ENCODE peak calls at places on chromosome 1, in nine cellular contexts. T, F, J, D, M, S, I, C and N are unnamed samples.
A peak's percentile ranks its signal among the peaks of the same experiment; 100 is the strongest.

GRCh38 chr1:38223391-38223790 is 176.8 kb upstream of the POU3F1 start:
- DNase-seq in T (no peak), F (no peak), J (no peak), D (no peak), M (no peak), S (no peak), I (no peak), C (no peak), N (no peak)

GRCh38 chr1:201261771-201262547 is 21.3 kb upstream of the PKP1 start:
- DNase-seq in T (no peak), F (no peak), J (no peak), D (peak; percentile 21), M (no peak), S (no peak), I (no peak), C (no peak), N (no peak)

GRCh38 chr1:219385786-219386427 is 212.2 kb downstream of the LYPLAL1 start:
- DNase-seq in T (no peak), F (peak; percentile 31), J (peak; percentile 65), D (peak; percentile 46), M (peak; percentile 6), S (no peak), I (peak; percentile 34), C (no peak), N (peak; percentile 48)

GRCh38 chr1:4002741-4003140 is 102.7 kb upstream of the C1orf174 start:
- DNase-seq in T (no peak), F (no peak), J (no peak), D (no peak), M (no peak), S (no peak), I (no peak), C (no peak), N (no peak)

GRCh38 chr1:17333081-17333480 is 25.1 kb downstream of the PADI4 start:
- DNase-seq in T (no peak), F (no peak), J (no peak), D (no peak), M (no peak), S (no peak), I (no peak), C (no peak), N (peak; percentile 30)

GRCh38 chr1:212655668-212656440 is 43.8 kb downstream of the BATF3 start:
- DNase-seq in T (no peak), F (no peak), J (no peak), D (no peak), M (no peak), S (no peak), I (no peak), C (no peak), N (no peak)

GRCh38 chr1:46218443-46218842 is 15.3 kb downstream of the LURAP1 start:
- DNase-seq in T (no peak), F (no peak), J (no peak), D (no peak), M (no peak), S (no peak), I (no peak), C (no peak), N (no peak)

GRCh38 chr1:166972827-166973226 is 2.5 kb downstream of the ILDR2 start:
- DNase-seq in T (no peak), F (no peak), J (peak; percentile 40), D (no peak), M (no peak), S (no peak), I (no peak), C (no peak), N (no peak)

GRCh38 chr1:164601399-164602141 is 42.6 kb downstream of the PBX1 start:
- DNase-seq in T (no peak), F (no peak), J (no peak), D (no peak), M (no peak), S (no peak), I (no peak), C (no peak), N (no peak)

GRCh38 chr1:156080598-156081173 is 1.6 kb downstream of the MEX3A start:
- DNase-seq in T (no peak), F (no peak), J (peak; percentile 47), D (no peak), M (no peak), S (no peak), I (no peak), C (no peak), N (no peak)

GRCh38 chr1:224619209-224619608 is 3.1 kb downstream of the CNIH3 start:
- DNase-seq in T (no peak), F (no peak), J (no peak), D (no peak), M (no peak), S (no peak), I (no peak), C (no peak), N (no peak)

GRCh38 chr1:16266411-16267118 is 29.6 kb upstream of the CPLANE2 start:
- DNase-seq in T (no peak), F (no peak), J (no peak), D (no peak), M (no peak), S (no peak), I (no peak), C (no peak), N (no peak)

GRCh38 chr1:111618953-111619634 is 495 bp upstream of the RAP1A start:
- DNase-seq in T (no peak), F (no peak), J (no peak), D (no peak), M (no peak), S (no peak), I (no peak), C (no peak), N (peak; percentile 14)

GRCh38 chr1:180881806-180882509 is 30.7 kb upstream of the KIAA1614 start:
- DNase-seq in T (no peak), F (no peak), J (peak; percentile 71), D (no peak), M (peak; percentile 19), S (no peak), I (no peak), C (no peak), N (no peak)

GRCh38 chr1:230633469-230633868 is 8.8 kb upstream of the COG2 start:
- DNase-seq in T (no peak), F (no peak), J (no peak), D (no peak), M (no peak), S (no peak), I (no peak), C (no peak), N (no peak)

GRCh38 chr1:119475866-119476439 is 31.1 kb upstream of the HSD3B1 start:
- DNase-seq in T (no peak), F (peak; percentile 31), J (peak; percentile 77), D (peak; percentile 57), M (no peak), S (peak; percentile 69), I (peak; percentile 76), C (peak; percentile 19), N (peak; percentile 54)

GRCh38 chr1:208350815-208351214 is 106.6 kb upstream of the PLXNA2 start:
- DNase-seq in T (no peak), F (no peak), J (no peak), D (no peak), M (no peak), S (no peak), I (no peak), C (no peak), N (no peak)

GRCh38 chr1:94202241-94202640 is 35.1 kb downstream of the ARHGAP29 start:
- DNase-seq in T (no peak), F (no peak), J (no peak), D (no peak), M (no peak), S (no peak), I (no peak), C (no peak), N (no peak)

GRCh38 chr1:50973875-50974617 is 4.0 kb downstream of the CDKN2C start:
- DNase-seq in T (no peak), F (no peak), J (peak; percentile 60), D (no peak), M (no peak), S (no peak), I (no peak), C (no peak), N (no peak)

GRCh38 chr1:108109295-108109973 is 90.7 kb downstream of the SLC25A24 start:
- DNase-seq in T (no peak), F (no peak), J (no peak), D (no peak), M (no peak), S (no peak), I (no peak), C (no peak), N (no peak)
- H3K4me1 ChIP-seq in T (no peaks in the 10 kb centered on the region), F (no peaks in the 10 kb centered on the region), J (no peaks in the 10 kb centered on the region), D (no peaks in the 10 kb centered on the region), M (no peaks in the 10 kb centered on the region), S (no peaks in the 10 kb centered on the region), I (no peaks in the 10 kb centered on the region), C (no peaks in the 10 kb centered on the region), N (no peaks in the 10 kb centered on the region)

DNA sequence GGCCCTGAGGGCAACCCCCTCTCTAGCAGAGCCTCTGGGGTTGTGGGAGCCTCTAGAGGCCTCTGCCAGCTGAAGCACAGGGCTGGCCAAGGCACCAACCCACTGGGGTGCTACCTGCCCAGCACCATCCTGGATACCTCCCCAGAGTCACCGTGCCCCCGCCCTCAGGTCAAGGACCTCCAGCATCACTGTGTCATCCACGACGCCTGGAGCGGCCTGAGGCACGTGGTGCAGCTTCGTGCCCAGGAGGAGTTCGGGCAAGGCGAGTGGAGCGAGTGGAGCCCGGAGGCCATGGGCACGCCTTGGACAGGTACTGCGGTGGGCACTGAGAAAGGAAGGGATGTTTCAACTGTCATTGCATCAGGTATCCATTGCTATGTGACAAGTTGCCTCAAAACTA is 30.7 kb downstream of the IL6R start:
- DNase-seq in T (no peak), F (no peak), J (no peak), D (no peak), M (no peak), S (no peak), I (no peak), C (no peak), N (no peak)
- H3K4me1 ChIP-seq in T (peaks cover 40% of the 10 kb centered on the region), F (peaks cover 27% of the 10 kb centered on the region), J (peaks cover 5% of the 10 kb centered on the region), D (peaks cover 8% of the 10 kb centered on the region), M (peaks cover 10% of the 10 kb centered on the region), S (peaks cover 46% of the 10 kb centered on the region), I (peaks cover 36% of the 10 kb centered on the region), C (peaks cover 62% of the 10 kb centered on the region), N (no peaks in the 10 kb centered on the region)

DNA sequence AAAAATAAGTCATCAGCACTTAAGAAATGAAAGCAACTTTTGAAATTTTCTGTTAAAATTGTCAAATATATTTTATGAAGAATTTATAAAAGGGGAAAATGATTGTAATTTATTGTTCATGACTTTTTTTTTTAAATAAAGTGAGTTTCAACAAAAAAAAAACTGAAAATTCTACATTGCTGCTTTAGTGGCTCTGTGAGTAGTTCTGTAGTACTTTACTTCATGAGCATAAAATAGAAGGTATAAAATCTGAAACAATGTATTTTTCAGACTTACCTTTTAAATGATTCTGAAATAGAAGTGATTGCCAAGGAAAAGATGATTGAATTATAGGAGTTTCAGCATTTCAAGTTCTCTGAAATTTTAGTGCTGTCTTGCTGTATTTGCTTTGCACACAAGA is 13.8 kb downstream of the PDIK1L start:
- DNase-seq in T (no peak), F (no peak), J (no peak), D (no peak), M (no peak), S (no peak), I (no peak), C (no peak), N (no peak)
- H3K4me1 ChIP-seq in T (peaks cover 29% of the 10 kb centered on the region), F (peaks cover 20% of the 10 kb centered on the region), J (no peaks in the 10 kb centered on the region), D (peaks cover 14% of the 10 kb centered on the region), M (peaks cover 19% of the 10 kb centered on the region), S (peaks cover 22% of the 10 kb centered on the region), I (peaks cover 38% of the 10 kb centered on the region), C (peaks cover 62% of the 10 kb centered on the region), N (peaks cover 71% of the 10 kb centered on the region)

DNA sequence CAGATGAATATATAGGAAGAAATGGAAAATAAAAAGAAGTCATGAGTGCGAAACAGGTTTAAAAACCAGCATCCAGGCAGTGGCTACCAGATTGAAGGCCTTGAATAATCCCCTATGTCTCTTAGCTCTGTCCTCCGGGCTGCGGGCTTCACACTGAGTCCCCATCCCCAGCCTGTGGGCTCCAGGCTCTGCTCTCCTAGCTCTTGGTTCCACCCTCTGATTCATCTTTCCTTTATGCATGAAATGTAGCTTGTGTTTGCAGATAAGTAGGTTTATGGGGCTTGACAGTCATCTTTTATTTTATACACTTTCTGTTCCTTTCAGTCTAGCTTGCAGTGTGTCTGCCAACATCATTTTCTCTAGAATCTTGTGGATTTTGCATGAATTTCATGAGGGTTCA is 174.4 kb downstream of the PLPPR4 start:
- DNase-seq in T (no peak), F (no peak), J (no peak), D (no peak), M (no peak), S (no peak), I (no peak), C (no peak), N (no peak)
- H3K4me1 ChIP-seq in T (no peaks in the 10 kb centered on the region), F (no peaks in the 10 kb centered on the region), J (no peaks in the 10 kb centered on the region), D (no peaks in the 10 kb centered on the region), M (no peaks in the 10 kb centered on the region), S (no peaks in the 10 kb centered on the region), I (no peaks in the 10 kb centered on the region), C (no peaks in the 10 kb centered on the region), N (no peaks in the 10 kb centered on the region)